ENCODE peak calls at places on chromosomes 7 and 10, in eight cellular contexts. H, I, X, Y, T, K, W and V are unnamed samples.
A peak's percentile ranks its signal among the peaks of the same experiment; 100 is the strongest.

GRCh38 chr10:47156873-47157272 is 143.1 kb upstream of the GDF10 start:
- DNase-seq in W (no peak), T (no peak), I (no peak), K (no peak), X (no peak), H (no peak), Y (no peak), V (no peak)

GRCh38 chr7:65731562-65732035 is 141.3 kb upstream of the VKORC1L1 start:
- DNase-seq in K (no peak), H (no peak), T (no peak), Y (no peak), W (peak; percentile 17), I (peak; percentile 23), X (no peak), V (peak; percentile 2)

GRCh38 chr10:113431807-113432206 is 121.0 kb upstream of the HABP2 start:
- DNase-seq in T (no peak), W (no peak), I (no peak), Y (no peak), X (no peak), H (no peak), K (no peak), V (no peak)

GRCh38 chr7:149330914-149331567 is 69.0 kb downstream of the ZNF783 start:
- DNase-seq in H (no peak), Y (peak; percentile 15), T (no peak), I (peak; percentile 10), X (peak; percentile 32), W (no peak), K (no peak), V (no peak)

GRCh38 chr10:69353981-69354635 is 62.6 kb downstream of the TACR2 start:
- DNase-seq in T (no peak), I (no peak), W (no peak), K (no peak), Y (no peak), H (no peak), X (no peak), V (no peak)

GRCh38 chr7:138886501-138886917 is 88.5 kb upstream of the ATP6V0A4 start:
- DNase-seq in Y (peak; percentile 88), I (peak; percentile 60), K (no peak), X (peak; percentile 84), W (peak; percentile 70), T (no peak), H (peak; percentile 65), V (no peak)

GRCh38 chr10:74079914-74080590 is 70.6 kb downstream of the AP3M1 start:
- DNase-seq in T (no peak), Y (peak; percentile 92), H (no peak), W (no peak), X (peak; percentile 63), K (no peak), I (peak; percentile 60), V (no peak)

GRCh38 chr10:122301055-122301810 is 30.1 kb downstream of the BTBD16 start:
- DNase-seq in T (no peak), W (peak; percentile 71), X (peak; percentile 90), Y (no peak), K (no peak), H (no peak), I (peak; percentile 88), V (no peak)

GRCh38 chr10:111785921-111786320 is 397.6 kb downstream of the GPAM start:
- DNase-seq in H (no peak), K (no peak), X (no peak), T (no peak), I (no peak), Y (no peak), W (no peak), V (no peak)

GRCh38 chr10:111784386-111784785 is 399.2 kb downstream of the GPAM start:
- DNase-seq in Y (no peak), I (no peak), K (no peak), X (no peak), W (no peak), T (no peak), H (no peak), V (no peak)

GRCh38 chr10:111784936-111785465 is 398.6 kb downstream of the GPAM start:
- DNase-seq in X (no peak), W (no peak), Y (no peak), I (no peak), H (no peak), K (no peak), T (no peak), V (no peak)

GRCh38 chr10:111789821-111790220 is 393.7 kb downstream of the GPAM start:
- DNase-seq in I (no peak), Y (no peak), K (no peak), H (no peak), T (no peak), X (no peak), W (no peak), V (no peak)
- TF ChIP-seq CTCF in I (no peak), Y (no peak), K (no peak), H (no peak), T (no peak), X (no peak), W (no peak), V (no peak)

DNA sequence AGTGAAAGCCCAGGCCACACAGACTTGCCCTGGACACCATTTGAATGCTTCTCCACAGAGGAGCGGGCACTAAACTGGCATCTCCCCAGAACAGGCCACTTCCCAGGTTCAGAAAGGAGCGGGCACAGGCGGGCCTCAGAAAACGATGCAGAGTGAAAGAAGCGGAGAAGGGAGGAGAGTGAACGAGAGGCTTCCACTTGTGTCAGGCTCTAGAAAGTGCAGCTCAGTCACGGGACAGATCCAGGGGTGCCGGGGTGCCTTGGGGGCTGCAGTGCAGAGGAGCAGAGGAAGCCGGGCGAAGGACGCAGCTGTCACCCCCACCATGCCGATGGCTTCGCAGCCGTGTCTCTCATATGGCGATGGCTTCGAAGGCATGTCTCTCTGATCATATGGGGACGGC is 26.1 kb upstream of the PRKAR1B start:
- DNase-seq in K (no peak), T (no peak), H (no peak), W (no peak), I (no peak), X (no peak), Y (no peak), V (no peak)
- TF ChIP-seq CTCF in K (no peak), T (no peak), H (no peak), W (no peak), I (no peak), X (no peak), Y (no peak), V (no peak)

GRCh38 chr10:98361131-98361633 is 53.8 kb downstream of the PYROXD2 start:
- DNase-seq in K (peak; percentile 48), H (peak; percentile 58), Y (no peak), I (peak; percentile 81), T (no peak), W (peak; percentile 100), X (peak; percentile 99), V (no peak)
- TF ChIP-seq CTCF in K (no peak), H (no peak), Y (no peak), I (no peak), T (no peak), W (no peak), X (no peak), V (no peak)

GRCh38 chr10:117318909-117319308 is 56.3 kb downstream of the PDZD8 start:
- DNase-seq in Y (peak; percentile 28), I (no peak), K (no peak), T (no peak), W (no peak), X (peak; percentile 29), H (no peak), V (no peak)
- TF ChIP-seq CTCF in Y (peak; percentile 58), I (no peak), K (peak; percentile 45), T (peak; percentile 35), W (peak; percentile 27), X (peak; percentile 28), H (no peak), V (peak; percentile 25)

DNA sequence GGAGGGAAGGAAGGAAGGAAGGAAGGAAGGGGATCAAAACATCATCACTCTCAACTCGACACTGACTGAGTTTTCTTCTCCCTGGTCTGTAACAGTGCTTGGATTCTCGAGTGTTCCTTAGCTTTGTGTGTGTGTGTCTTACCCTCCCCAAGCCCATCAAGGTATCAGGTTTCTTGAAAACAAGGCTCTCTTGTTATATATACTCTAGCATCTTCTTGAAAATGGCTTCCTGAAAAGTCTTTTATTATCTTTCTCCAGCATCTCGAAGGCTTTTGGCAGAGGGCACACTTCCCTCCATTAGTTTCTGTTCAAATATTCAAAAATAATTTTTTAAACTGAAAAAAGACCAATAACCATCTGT is 13.4 kb downstream of the SERPINE1 start:
- DNase-seq in W (peak; percentile 51), T (no peak), Y (peak; percentile 30), X (peak; percentile 87), H (no peak), K (no peak), I (no peak), V (no peak)
- TF ChIP-seq CTCF in W (no peak), T (no peak), Y (no peak), X (no peak), H (no peak), K (no peak), I (no peak), V (no peak)

GRCh38 chr7:25779002-25779546 is 372.9 kb upstream of the NFE2L3 start:
- DNase-seq in Y (no peak), H (no peak), X (no peak), I (no peak), K (no peak), T (no peak), W (no peak), V (no peak)
- TF ChIP-seq CTCF in Y (no peak), H (no peak), X (no peak), I (no peak), K (no peak), T (no peak), W (no peak), V (no peak)

GRCh38 chr10:35598379-35598778 is 6.8 kb upstream of the GJD4 start:
- DNase-seq in X (no peak), T (no peak), K (no peak), H (no peak), Y (peak; percentile 75), I (no peak), W (no peak), V (no peak)
- TF ChIP-seq CTCF in X (peak; percentile 52), T (no peak), K (no peak), H (peak; percentile 14), Y (peak; percentile 99), I (peak; percentile 32), W (peak; percentile 71), V (no peak)